ENCODE peak calls at places on chromosomes 2 and 18, in six cellular contexts. O is fibroblast of lung, M is neural progenitor cell, F is OCI-LY7, J is tibial artery, E is heart left ventricle. R is an unnamed sample. For H3K36me3, the result is how much of the 10 kb centered on the place peaks cover.

GRCh38 chr2:41207578-41207977 is 755.7 kb upstream of the SLC8A1 start:
- DNase-seq in O (no peak), M (no peak), F (no peak), J (no peak), E (no peak), R (no peak)

GRCh38 chr2:205808493-205809121 is 126.3 kb downstream of the NRP2 start:
- DNase-seq in O (peak), M (no peak), F (no peak), J (peak), E (no peak), R (no peak)

GRCh38 chr2:24492283-24493272 is 1.5 kb downstream of the NCOA1 start:
- DNase-seq in O (peak), M (peak), F (no peak), J (no peak), E (peak), R (no peak)

GRCh38 chr2:1170241-1170640 is 219.6 kb downstream of the SNTG2 start:
- DNase-seq in O (no peak), M (no peak), F (no peak), J (no peak), E (no peak), R (no peak)

GRCh38 chr2:217929757-217930707 is 72.8 kb downstream of the TNS1 start:
- DNase-seq in O (peak), M (no peak), F (no peak), J (peak), E (no peak), R (peak)

GRCh38 chr18:76657428-76657827 is 162.4 kb upstream of the ZNF516 start:
- DNase-seq in O (no peak), M (no peak), F (no peak), J (no peak), E (no peak), R (no peak)

GRCh38 chr18:21548647-21549046 is 51.9 kb downstream of the ESCO1 start:
- DNase-seq in O (no peak), M (no peak), F (no peak), J (no peak), E (no peak), R (no peak)

GRCh38 chr2:96839288-96839874 is 4.4 kb downstream of the ANKRD23 start:
- DNase-seq in O (no peak), M (no peak), F (peak), J (no peak), E (no peak), R (no peak)

GRCh38 chr18:10518595-10519273 is 7.1 kb upstream of the NAPG start:
- DNase-seq in O (peak), M (peak), F (no peak), J (peak), E (peak), R (peak)

GRCh38 chr2:18465979-18466378 is 94.5 kb downstream of the RDH14 start:
- DNase-seq in O (no peak), M (no peak), F (no peak), J (no peak), E (no peak), R (no peak)

GRCh38 chr18:29078272-29078671 is 901.3 kb upstream of the CDH2 start:
- DNase-seq in O (no peak), M (no peak), F (no peak), J (no peak), E (peak), R (no peak)

GRCh38 chr18:58520964-58521363 is 107.9 kb downstream of the ALPK2 start:
- DNase-seq in O (no peak), M (no peak), F (no peak), J (no peak), E (no peak), R (no peak)

GRCh38 chr2:191476901-191477300 is 201.0 kb upstream of the NABP1 start:
- DNase-seq in O (no peak), M (no peak), F (no peak), J (no peak), E (no peak), R (no peak)

GRCh38 chr2:191474459-191474858 is 203.5 kb upstream of the NABP1 start:
- DNase-seq in O (no peak), M (no peak), F (peak), J (no peak), E (no peak), R (no peak)

GRCh38 chr2:191478754-191479679 is 198.9 kb upstream of the NABP1 start:
- DNase-seq in O (peak), M (peak), F (no peak), J (no peak), E (peak), R (peak)

GRCh38 chr2:191481305-191482075 is 196.4 kb upstream of the NABP1 start:
- DNase-seq in O (peak), M (no peak), F (no peak), J (no peak), E (no peak), R (no peak)

GRCh38 chr2:191479680-191480023 is 198.3 kb upstream of the NABP1 start:
- DNase-seq in O (no peak), M (no peak), F (no peak), J (no peak), E (no peak), R (no peak)
- TF ChIP-seq CTCF in O (no peak), M (no peak), F (no peak), J (no peak), E (no peak), R (no peak)

GRCh38 chr2:63858291-63858690 is 16.6 kb downstream of the UGP2 start:
- DNase-seq in O (no peak), M (no peak), F (no peak), J (no peak), E (no peak), R (no peak)
- H3K36me3 ChIP-seq in O (under half), M (under half), F (half or more), J (under half), E (under half), R (under half)

GRCh38 chr2:45003586-45004568 is 5.4 kb downstream of the SIX2 start:
- DNase-seq in O (no peak), M (peak), F (no peak), J (no peak), E (no peak), R (no peak)

GRCh38 chr2:45000341-45000901 is 8.8 kb downstream of the SIX2 start:
- DNase-seq in O (no peak), M (peak), F (no peak), J (no peak), E (no peak), R (no peak)

GRCh38 chr2:45000921-45001628 is 8.2 kb downstream of the SIX2 start:
- DNase-seq in O (no peak), M (peak), F (no peak), J (no peak), E (no peak), R (no peak)

GRCh38 chr2:45002661-45003210 is 6.5 kb downstream of the SIX2 start:
- DNase-seq in O (no peak), M (no peak), F (no peak), J (no peak), E (no peak), R (no peak)

DNA sequence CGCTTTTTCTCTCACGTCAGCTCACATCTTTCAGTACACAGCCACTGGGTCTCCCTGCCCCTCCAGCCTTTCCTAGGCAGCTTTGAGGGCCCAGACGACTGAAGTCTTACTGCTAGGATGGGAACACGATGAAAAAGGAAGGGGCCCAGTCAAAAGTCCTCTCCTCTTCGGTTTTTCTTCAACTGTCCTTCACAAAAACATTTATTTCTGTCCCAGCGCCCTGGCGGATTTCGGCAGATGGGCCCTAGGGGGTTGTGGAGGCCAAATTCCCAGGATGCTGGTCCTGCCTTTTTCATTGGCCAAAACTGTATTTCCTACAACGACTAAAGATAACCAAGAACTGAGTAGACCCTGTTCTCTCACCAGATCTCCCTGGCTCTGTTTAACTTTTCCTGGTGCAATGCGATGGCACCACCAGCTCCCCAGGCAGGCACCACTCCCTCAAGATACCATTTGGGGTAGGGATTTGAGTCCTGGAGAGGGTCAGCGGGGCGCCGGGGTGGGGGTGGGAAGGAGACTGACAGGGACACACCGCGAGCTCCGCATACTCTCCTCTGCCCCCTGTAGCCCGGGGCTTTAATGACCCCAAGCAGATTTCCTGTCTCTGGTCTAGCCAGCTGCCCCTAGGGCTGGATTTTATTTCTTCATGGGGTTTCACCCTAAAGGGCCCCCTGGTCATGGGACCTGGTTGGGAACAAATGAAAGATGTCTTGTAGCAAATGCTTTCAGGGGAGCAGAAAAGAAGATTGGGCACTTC is 7.4 kb downstream of the SIX2 start:
- DNase-seq in O (no peak), M (peak), F (no peak), J (no peak), E (no peak), R (no peak)
- TF ChIP-seq CTCF in O (no peak), M (peak), F (peak), J (no peak), E (no peak), R (no peak)

GRCh38 chr2:238448031-238448955 is 21.6 kb downstream of the ASB1 start:
- DNase-seq in O (no peak), M (no peak), F (no peak), J (no peak), E (no peak), R (no peak)
- H3K36me3 ChIP-seq in O (under half), M (under half), F (half or more), J (half or more), E (under half), R (under half)

DNA sequence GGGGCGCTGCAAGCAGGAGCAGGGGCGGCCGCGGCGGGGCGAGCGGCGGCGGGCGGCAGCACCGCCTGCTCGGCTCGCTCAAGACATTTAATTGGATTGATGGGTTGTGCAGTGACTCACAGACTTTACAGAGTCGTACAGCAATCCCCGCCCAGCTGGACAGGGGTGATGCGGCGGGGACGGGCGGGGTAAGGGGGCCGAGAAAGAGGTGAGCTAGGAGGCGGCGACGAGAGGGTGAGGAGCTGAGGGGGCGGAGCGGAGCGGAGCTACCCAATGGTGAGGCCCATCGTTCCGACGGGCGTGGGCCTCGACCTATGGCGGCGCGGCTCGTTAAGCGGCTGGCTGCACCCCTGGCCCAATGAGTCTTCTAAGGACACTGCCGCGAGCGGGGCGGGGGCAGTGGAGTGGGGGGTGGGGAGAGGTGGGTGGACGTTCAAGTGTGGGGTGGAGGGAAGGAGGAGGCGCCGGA is 97.1 kb upstream of the SERTAD2 start:
- DNase-seq in O (peak), M (peak), F (peak), J (peak), E (peak), R (peak)
- TF ChIP-seq CTCF in O (no peak), M (no peak), F (peak), J (no peak), E (no peak), R (peak)

R was measured in uterus.